ENCODE peak calls at places on chromosomes 6 and 20, in five cellular contexts. S is fibroblast of lung, A is MM.1S, R is neural progenitor cell, E is endothelial cell of umbilical vein. W is an unnamed sample. For H3K4me1, the result is how much of the 10 kb centered on the place peaks cover.

GRCh38 chr6:36963451-36964290 is 9.1 kb downstream of the PI16 start:
- DNase-seq in S (no peak), A (no peak), R (no peak), E (no peak), W (no peak)

GRCh38 chr6:27161115-27161514 is 86.4 kb upstream of the PRSS16 start:
- DNase-seq in S (no peak), A (no peak), R (no peak), E (no peak), W (no peak)

GRCh38 chr6:132713355-132714134 is at the start of gene VNN1:
- DNase-seq in S (no peak), A (no peak), R (no peak), E (no peak), W (no peak)

GRCh38 chr6:73285674-73286283 is 22.8 kb upstream of the KHDC1 start:
- DNase-seq in S (peak), A (peak), R (peak), E (peak), W (no peak)

GRCh38 chr20:45589725-45590124 is 10.6 kb upstream of the WFDC8 start:
- DNase-seq in S (no peak), A (no peak), R (no peak), E (no peak), W (no peak)

GRCh38 chr6:31771992-31772358 is 5.2 kb downstream of the VWA7 start:
- DNase-seq in S (peak), A (no peak), R (no peak), E (no peak), W (no peak)

GRCh38 chr6:93040375-93040774 is 379.0 kb downstream of the EPHA7 start:
- DNase-seq in S (peak), A (no peak), R (no peak), E (peak), W (no peak)

GRCh38 chr6:87473419-87473903 is 687 bp downstream of the SLC35A1 start:
- DNase-seq in S (peak), A (peak), R (peak), E (no peak), W (peak)

GRCh38 chr20:59163641-59164530 is at the start of gene ZNF831:
- DNase-seq in S (no peak), A (no peak), R (no peak), E (no peak), W (no peak)

GRCh38 chr6:112639436-112639835 is 292.3 kb downstream of the RFPL4B start:
- DNase-seq in S (peak), A (no peak), R (no peak), E (peak), W (no peak)

GRCh38 chr20:35991142-35991771 is 22.9 kb downstream of the CNBD2 start:
- DNase-seq in S (peak), A (peak), R (peak), E (peak), W (peak)

GRCh38 chr20:37986063-37986858 is 47.0 kb downstream of the TTI1 start:
- DNase-seq in S (no peak), A (no peak), R (no peak), E (no peak), W (no peak)

GRCh38 chr6:47655719-47656595 is 42.4 kb upstream of the ADGRF4 start:
- DNase-seq in S (peak), A (no peak), R (peak), E (peak), W (peak)

GRCh38 chr20:18738055-18738454 is 75.5 kb upstream of the SCP2D1 start:
- DNase-seq in S (peak), A (no peak), R (no peak), E (no peak), W (no peak)

GRCh38 chr20:58127731-58128130 is 100.7 kb downstream of the ANKRD60 start:
- DNase-seq in S (peak), A (no peak), R (no peak), E (peak), W (no peak)

GRCh38 chr20:12928755-12929401 is 79.9 kb upstream of the SPTLC3 start:
- DNase-seq in S (peak), A (no peak), R (no peak), E (peak), W (no peak)

GRCh38 chr6:164751395-164751794 is 558.0 kb downstream of the C6orf118 start:
- DNase-seq in S (no peak), A (no peak), R (no peak), E (no peak), W (no peak)

GRCh38 chr6:143060806-143061596 is at the start of gene AIG1:
- DNase-seq in S (no peak), A (no peak), R (peak), E (peak), W (peak)

GRCh38 chr6:143059616-143060353 is 904 bp upstream of the AIG1 start:
- DNase-seq in S (peak), A (peak), R (no peak), E (peak), W (peak)

GRCh38 chr6:143060354-143060805 is 309 bp upstream of the AIG1 start:
- DNase-seq in S (peak), A (peak), R (peak), E (peak), W (peak)

GRCh38 chr6:143061597-143062385 is 1.1 kb downstream of the AIG1 start:
- DNase-seq in S (no peak), A (no peak), R (no peak), E (no peak), W (no peak)

DNA sequence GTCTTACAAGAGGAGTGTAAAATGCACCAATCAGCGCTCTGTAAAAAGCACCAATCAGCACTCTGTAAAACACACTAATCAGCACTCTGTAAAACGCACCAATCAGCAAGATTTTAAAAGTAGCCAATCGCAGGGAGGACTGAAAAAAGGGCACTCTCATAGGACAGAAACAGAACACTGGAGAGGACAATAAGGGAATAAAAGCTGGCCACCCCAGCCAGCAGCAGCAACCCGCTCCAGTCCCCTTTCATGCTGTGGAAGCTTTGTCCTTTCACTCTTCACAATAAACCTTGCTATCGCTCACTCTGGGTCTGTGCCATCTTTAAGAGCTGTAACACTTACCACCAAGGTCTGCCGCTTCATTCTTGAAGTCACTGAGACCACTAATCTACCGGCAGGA is 1.7 kb upstream of the AIG1 start:
- DNase-seq in S (no peak), A (no peak), R (peak), E (no peak), W (no peak)
- H3K4me1 ChIP-seq in S (under half), A (under half), R (under half), E (under half), W (under half)

DNA sequence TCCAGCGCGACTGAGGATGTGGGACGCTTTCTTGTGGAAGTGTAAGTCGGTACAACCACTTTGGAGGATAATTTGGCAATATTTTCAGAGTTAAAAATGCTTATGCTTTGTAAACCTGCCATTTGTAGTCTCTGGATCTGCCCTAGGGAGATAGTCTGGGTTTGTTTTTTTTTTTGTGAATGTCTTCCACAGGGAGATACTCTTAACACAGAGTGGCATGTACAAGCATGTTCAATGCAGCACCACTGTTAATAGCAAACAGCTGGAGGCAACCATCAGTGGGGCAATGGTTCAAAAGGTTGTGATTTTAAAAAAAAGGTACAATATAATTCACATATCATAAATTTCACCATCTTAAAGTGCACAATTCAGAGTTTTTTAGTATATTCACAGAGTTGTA is 22.4 kb downstream of the SLC9A8 start:
- DNase-seq in S (no peak), A (no peak), R (no peak), E (no peak), W (no peak)
- H3K27ac ChIP-seq in S (no peak), A (no peak), R (no peak), E (no peak), W (no peak)

DNA sequence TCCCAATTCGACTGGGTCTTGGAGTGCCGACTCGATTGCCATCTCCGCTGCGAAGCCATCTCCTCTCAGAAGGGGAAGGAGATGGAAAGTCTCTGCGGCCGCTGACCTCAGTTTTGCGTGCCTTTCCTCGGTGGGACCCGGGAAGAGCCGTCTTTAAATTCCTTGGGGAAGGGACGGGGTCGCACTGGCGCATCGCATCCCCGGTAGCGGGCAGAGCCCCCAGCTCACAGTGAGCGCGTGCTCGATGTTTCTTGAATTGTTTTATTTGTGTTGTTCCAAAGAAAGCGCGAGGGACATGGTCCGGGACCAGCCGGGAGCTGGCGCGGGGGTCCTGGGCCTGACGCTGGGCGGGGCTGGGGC is 254 bp upstream of the TIAM2 start:
- DNase-seq in S (no peak), A (no peak), R (no peak), E (no peak), W (no peak)
- H3K9ac ChIP-seq in S (no peak), A (no peak), R (no peak), E (no peak), W (no peak)

DNA sequence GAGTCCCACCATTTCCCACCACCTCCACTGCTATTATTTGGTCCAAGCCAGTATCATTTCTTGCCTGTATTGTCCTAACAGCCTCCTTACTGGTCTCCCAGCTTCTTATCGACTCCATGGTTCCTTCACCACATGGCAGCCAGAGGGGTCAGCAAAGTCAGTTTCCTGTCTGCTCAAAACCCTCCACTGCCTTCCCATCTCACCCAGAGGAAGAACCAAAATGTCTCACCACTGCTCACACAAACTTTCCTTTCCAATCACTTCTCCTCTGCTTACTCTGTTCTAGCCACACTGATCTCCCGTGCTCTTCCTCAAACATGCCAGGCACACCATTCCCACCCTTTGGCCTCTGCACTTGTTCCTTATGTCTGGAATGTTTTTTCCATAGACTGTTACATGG is 39.7 kb downstream of the BCL2L1 start:
- DNase-seq in S (no peak), A (no peak), R (no peak), E (peak), W (no peak)
- H3K4me1 ChIP-seq in S (under half), A (half or more), R (under half), E (under half), W (under half)

W was measured in endodermal cell.